ENCODE peak calls at places on chromosome 12, in seven cellular contexts. D is stomach, N is HCT116, M is K562, Y is upper lobe of left lung, T is endothelial cell of umbilical vein, P is GM23338. U is an unnamed sample.

GRCh38 chr12:14696265-14696741 is at the start of gene GUCY2C:
- DNase-seq in Y (no peak), T (no peak), N (no peak), P (no peak), D (no peak), M (no peak), U (peak; percentile 81)

GRCh38 chr12:26732010-26732908 is 100.7 kb downstream of the ITPR2 start:
- DNase-seq in T (no peak), Y (no peak), M (no peak), P (no peak), N (no peak), D (no peak), U (no peak)

GRCh38 chr12:70644836-70645235 is 7.6 kb upstream of the PTPRB start:
- DNase-seq in M (no peak), T (no peak), N (no peak), Y (no peak), D (no peak), P (no peak), U (no peak)

GRCh38 chr12:28164644-28165313 is 25.5 kb upstream of the CCDC91 start:
- DNase-seq in P (no peak), M (no peak), Y (no peak), D (no peak), N (no peak), T (no peak), U (peak; percentile 10)

GRCh38 chr12:115988629-115989563 is 288.6 kb downstream of the MED13L start:
- DNase-seq in P (no peak), M (no peak), T (peak; percentile 4), N (no peak), D (no peak), Y (no peak), U (no peak)

GRCh38 chr12:53345486-53346195 is 9.5 kb upstream of the SP7 start:
- DNase-seq in Y (no peak), D (peak; percentile 30), N (no peak), M (no peak), T (peak; percentile 57), P (peak; percentile 63), U (no peak)

GRCh38 chr12:89345376-89345775 is 6.9 kb downstream of the DUSP6 start:
- DNase-seq in P (no peak), Y (no peak), T (no peak), N (no peak), M (no peak), D (no peak), U (no peak)

GRCh38 chr12:24014853-24015590 is 65.6 kb upstream of the SOX5 start:
- DNase-seq in P (peak; percentile 16), M (no peak), D (no peak), T (no peak), N (no peak), Y (no peak), U (no peak)

GRCh38 chr12:51187370-51187987 is 14.5 kb upstream of the TFCP2 start:
- DNase-seq in N (no peak), Y (no peak), D (no peak), P (no peak), T (peak; percentile 5), M (no peak), U (no peak)

GRCh38 chr12:67582238-67582834 is 66.2 kb upstream of the DYRK2 start:
- DNase-seq in D (no peak), N (no peak), Y (no peak), P (no peak), M (no peak), T (no peak), U (no peak)

GRCh38 chr12:122459211-122459610 is 36.7 kb upstream of the CLIP1 start:
- DNase-seq in P (no peak), T (no peak), D (peak; percentile 27), Y (no peak), M (no peak), N (no peak), U (no peak)

GRCh38 chr12:94092516-94093241 is 55.7 kb upstream of the PLXNC1 start:
- DNase-seq in P (no peak), D (no peak), Y (no peak), M (no peak), T (no peak), N (no peak), U (no peak)

GRCh38 chr12:85708775-85709174 is 127.4 kb downstream of the RASSF9 start:
- DNase-seq in P (no peak), M (no peak), T (no peak), Y (no peak), N (no peak), D (no peak), U (no peak)

GRCh38 chr12:89856431-89856830 is 147.8 kb upstream of the ATP2B1 start:
- DNase-seq in D (no peak), M (no peak), T (peak; percentile 87), Y (no peak), P (no peak), N (no peak), U (no peak)

GRCh38 chr12:70757830-70758493 is 120.7 kb upstream of the PTPRB start:
- DNase-seq in D (no peak), P (peak; percentile 45), M (peak; percentile 19), T (no peak), Y (no peak), N (no peak), U (no peak)

GRCh38 chr12:87119713-87120112 is 863.5 kb upstream of the MGAT4C start:
- DNase-seq in Y (no peak), P (no peak), N (no peak), M (no peak), T (no peak), D (no peak), U (no peak)

GRCh38 chr12:54935235-54935951 is 49.2 kb downstream of the TESPA1 start:
- DNase-seq in M (peak; percentile 49), Y (no peak), P (no peak), N (peak; percentile 77), D (no peak), T (peak; percentile 67), U (no peak)

GRCh38 chr12:120012067-120012621 is 23.1 kb downstream of the BICDL1 start:
- DNase-seq in T (no peak), D (no peak), Y (no peak), N (peak; percentile 18), M (peak; percentile 16), P (peak; percentile 78), U (no peak)

GRCh38 chr12:88036368-88036965 is 7.3 kb upstream of the C12orf50 start:
- DNase-seq in T (peak; percentile 7), N (no peak), Y (no peak), P (no peak), D (no peak), M (no peak), U (no peak)

GRCh38 chr12:76337583-76337982 is 10.6 kb downstream of the BBS10 start:
- DNase-seq in P (no peak), Y (no peak), N (no peak), M (no peak), T (peak; percentile 52), D (no peak), U (no peak)

GRCh38 chr12:66074561-66074960 is 56.0 kb downstream of the LLPH start:
- DNase-seq in T (no peak), D (no peak), M (no peak), P (no peak), Y (no peak), N (no peak), U (no peak)

GRCh38 chr12:112792306-112792705 is 758 bp downstream of the RPH3A start:
- DNase-seq in Y (no peak), N (no peak), P (no peak), D (no peak), M (no peak), T (no peak), U (no peak)

GRCh38 chr12:130873106-130873795 is 1.4 kb downstream of the RAN start:
- DNase-seq in Y (no peak), D (no peak), M (no peak), T (no peak), P (no peak), N (no peak), U (no peak)
- TF ChIP-seq POLR2AphosphoS5 in Y (no peak), D (no peak), M (no peak), T (no peak), P (no peak), N (no peak), U (no peak)

GRCh38 chr12:124401563-124402180 is 106.8 kb downstream of the RFLNA start:
- DNase-seq in Y (peak; percentile 69), P (no peak), T (no peak), M (no peak), N (no peak), D (no peak), U (no peak)
- TF ChIP-seq POLR2AphosphoS5 in Y (no peak), P (no peak), T (no peak), M (no peak), N (no peak), D (no peak), U (no peak)

GRCh38 chr12:132189378-132190011 is 45.2 kb downstream of the NOC4L start:
- DNase-seq in Y (peak; percentile 99), T (peak; percentile 77), M (peak; percentile 96), P (peak; percentile 73), N (peak; percentile 87), D (peak; percentile 93), U (peak; percentile 95)
- TF ChIP-seq POLR2AphosphoS5 in Y (peak; percentile 27), T (peak; percentile 31), M (no peak), P (no peak), N (peak; percentile 73), D (peak; percentile 37), U (no peak)

GRCh38 chr12:105931104-105931503 is 207.7 kb downstream of the NUAK1 start:
- DNase-seq in P (no peak), D (no peak), Y (no peak), T (no peak), N (no peak), M (no peak), U (no peak)
- TF ChIP-seq POLR2AphosphoS5 in P (no peak), D (no peak), Y (no peak), T (no peak), N (no peak), M (no peak), U (no peak)

DNA sequence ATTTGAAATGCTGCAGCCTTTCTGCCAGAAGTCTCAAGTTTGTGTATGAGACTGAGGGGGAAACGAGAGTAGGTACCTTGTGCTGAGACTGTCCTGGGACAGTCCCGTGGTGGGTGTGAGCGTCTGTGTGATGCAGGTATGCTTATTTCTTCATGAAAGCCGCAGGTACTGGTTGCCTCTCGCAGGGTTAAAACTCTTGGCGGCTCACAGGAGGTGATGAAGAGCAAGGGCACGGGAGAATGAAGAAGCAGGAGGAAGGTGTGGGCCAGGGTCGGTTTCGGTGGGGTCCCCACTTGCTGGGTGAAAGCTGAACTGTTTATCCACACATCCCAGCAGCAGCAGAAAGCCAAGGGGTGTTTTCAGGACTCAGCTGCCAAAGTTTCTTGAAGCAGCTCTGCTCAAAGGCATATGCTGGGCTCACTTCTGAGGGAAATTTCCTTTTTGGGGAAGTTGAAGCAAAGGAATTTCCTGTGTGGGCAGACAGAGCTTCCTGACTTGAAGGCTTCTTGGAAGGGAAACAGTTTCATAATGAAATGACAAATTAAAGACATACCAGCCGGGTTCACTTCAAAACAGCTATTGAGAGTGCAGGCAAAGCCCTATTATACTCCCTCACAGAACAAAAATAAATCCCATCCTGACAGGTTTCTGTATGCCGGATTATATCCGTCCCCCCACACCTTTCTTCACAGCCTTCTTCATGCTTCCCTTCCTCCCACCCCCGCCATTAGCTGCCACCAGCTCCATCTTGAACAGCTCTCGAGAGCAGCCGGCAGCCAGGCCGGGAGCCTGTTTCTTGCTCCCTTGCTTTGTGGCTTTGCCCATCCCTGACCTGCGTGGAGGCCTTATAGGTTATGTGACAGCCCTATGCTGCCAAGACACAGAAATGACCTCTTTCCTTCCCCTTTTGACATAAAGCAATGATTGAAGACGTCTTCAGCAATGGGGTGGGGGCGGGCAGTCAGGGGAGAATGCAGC is 116.6 kb downstream of the ETV6 start:
- DNase-seq in M (no peak), T (peak; percentile 78), Y (peak; percentile 32), P (no peak), N (no peak), D (no peak), U (peak; percentile 56)
- TF ChIP-seq POLR2AphosphoS5 in M (no peak), T (peak; percentile 60), Y (peak; percentile 61), P (no peak), N (no peak), D (peak; percentile 50), U (no peak)